ENCODE peak calls at places on chromosomes 1 and 21, in five cellular contexts. G, B, V, X and C are unnamed samples.

GRCh38 chr1:26468911-26469310 is 3.3 kb upstream of the HMGN2 start:
- DNase-seq in B (no peak), V (no peak), X (no peak), G (no peak), C (no peak)

GRCh38 chr1:21339402-21340229 is 49.4 kb upstream of the ECE1 start:
- DNase-seq in X (no peak), G (no peak), B (no peak), V (no peak), C (no peak)

GRCh38 chr21:37073417-37074194 is 552 bp downstream of the TTC3 start:
- DNase-seq in X (no peak), B (peak), G (peak), V (no peak), C (no peak)

GRCh38 chr1:243716901-243717300 is 133.1 kb downstream of the AKT3 start:
- DNase-seq in G (peak), X (no peak), V (no peak), B (no peak), C (no peak)

GRCh38 chr1:211210965-211211364 is 48.2 kb upstream of the RCOR3 start:
- DNase-seq in V (no peak), B (no peak), G (no peak), X (no peak), C (no peak)

GRCh38 chr1:166064324-166064926 is 102.4 kb downstream of the FAM78B start:
- DNase-seq in B (no peak), V (no peak), X (no peak), G (no peak), C (no peak)

GRCh38 chr1:36154335-36154734 is 1.6 kb upstream of the MAP7D1 start:
- DNase-seq in V (no peak), G (no peak), X (no peak), B (no peak), C (no peak)

GRCh38 chr1:9186976-9187375 is 47.6 kb upstream of the H6PD start:
- DNase-seq in G (no peak), V (no peak), B (no peak), X (no peak), C (no peak)

GRCh38 chr1:206579747-206580437 is 32.4 kb downstream of the EIF2D start:
- DNase-seq in V (no peak), G (peak), X (no peak), B (no peak), C (no peak)

GRCh38 chr1:31511848-31512615 is 64.3 kb upstream of the TINAGL1 start:
- DNase-seq in X (no peak), B (no peak), V (no peak), G (peak), C (no peak)

GRCh38 chr1:226826479-226827245 is 43.8 kb upstream of the PSEN2 start:
- DNase-seq in X (no peak), B (no peak), V (no peak), G (no peak), C (no peak)

GRCh38 chr1:226827458-226827857 is 43.0 kb upstream of the PSEN2 start:
- DNase-seq in G (no peak), X (no peak), V (no peak), B (no peak), C (peak)

GRCh38 chr1:226825037-226825745 is 45.2 kb upstream of the PSEN2 start:
- DNase-seq in V (no peak), B (no peak), G (no peak), X (no peak), C (no peak)

GRCh38 chr1:226823643-226824042 is 46.8 kb upstream of the PSEN2 start:
- DNase-seq in G (no peak), V (no peak), B (no peak), X (no peak), C (no peak)

DNA sequence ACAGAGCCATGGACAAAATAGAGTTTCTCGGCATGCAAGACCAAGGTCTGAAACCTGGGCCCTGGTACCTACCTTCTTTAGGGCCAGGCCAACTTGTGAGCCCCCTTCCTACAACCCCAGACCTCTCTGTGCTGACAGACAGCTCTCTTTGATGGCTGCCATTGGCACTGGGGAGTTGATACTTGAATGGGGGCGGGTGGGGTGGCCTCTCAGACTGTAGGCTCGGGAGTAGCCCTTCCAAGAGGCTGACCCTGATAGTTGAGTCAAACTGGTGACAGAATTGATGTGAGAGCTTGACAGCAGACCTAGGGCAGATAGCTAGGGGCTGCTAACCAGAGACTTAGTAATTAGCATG is 44.7 kb upstream of the PSEN2 start:
- DNase-seq in G (no peak), X (no peak), V (no peak), B (no peak), C (no peak)
- H3K18ac ChIP-seq in G (no peak), X (no peak), V (no peak), B (no peak), C (no peak)

GRCh38 chr21:27391990-27392389 is 425.1 kb upstream of the ADAMTS5 start:
- DNase-seq in G (no peak), V (no peak), B (no peak), X (no peak), C (no peak)
- H2AFZ ChIP-seq in G (no peak), V (no peak), B (no peak), X (no peak), C (no peak)

GRCh38 chr1:29822895-29823294 is 586.6 kb downstream of the PTPRU start:
- DNase-seq in V (no peak), G (no peak), X (no peak), B (no peak), C (no peak)
- H2BK12ac ChIP-seq in V (no peak), G (no peak), X (no peak), B (no peak), C (no peak)

DNA sequence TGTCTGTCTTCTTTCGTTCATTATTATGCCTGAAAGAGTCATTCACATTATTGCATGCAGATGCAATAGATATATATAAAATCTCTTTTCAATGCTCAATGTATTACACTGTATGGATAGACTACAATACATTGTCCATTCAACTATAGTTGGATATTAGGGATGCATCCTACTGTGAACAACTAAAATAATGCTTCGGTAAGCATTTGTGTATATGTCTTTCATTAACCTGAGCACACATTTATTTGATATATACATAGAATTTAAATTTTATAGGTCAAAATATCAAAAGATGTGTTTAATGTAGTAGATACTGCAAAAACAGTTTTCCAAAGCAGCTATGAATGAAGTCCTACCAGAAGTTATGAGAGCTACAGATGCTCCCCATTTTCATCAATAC is 8.9 kb downstream of the PLD5 start:
- DNase-seq in G (no peak), V (no peak), X (no peak), B (no peak), C (no peak)
- H3K18ac ChIP-seq in G (no peak), V (no peak), X (no peak), B (no peak), C (no peak)

GRCh38 chr1:112674440-112674985 is at the start of gene MOV10:
- DNase-seq in G (peak), B (peak), V (peak), X (peak), C (peak)

GRCh38 chr1:112675728-112676381 is 1.4 kb downstream of the MOV10 start:
- DNase-seq in G (no peak), X (no peak), V (no peak), B (peak), C (no peak)

GRCh38 chr1:112673589-112674439 is 645 bp upstream of the MOV10 start:
- DNase-seq in X (no peak), B (peak), V (no peak), G (peak), C (no peak)

GRCh38 chr1:112676543-112676942 is 2.1 kb downstream of the MOV10 start:
- DNase-seq in B (no peak), G (no peak), X (no peak), V (no peak), C (no peak)

DNA sequence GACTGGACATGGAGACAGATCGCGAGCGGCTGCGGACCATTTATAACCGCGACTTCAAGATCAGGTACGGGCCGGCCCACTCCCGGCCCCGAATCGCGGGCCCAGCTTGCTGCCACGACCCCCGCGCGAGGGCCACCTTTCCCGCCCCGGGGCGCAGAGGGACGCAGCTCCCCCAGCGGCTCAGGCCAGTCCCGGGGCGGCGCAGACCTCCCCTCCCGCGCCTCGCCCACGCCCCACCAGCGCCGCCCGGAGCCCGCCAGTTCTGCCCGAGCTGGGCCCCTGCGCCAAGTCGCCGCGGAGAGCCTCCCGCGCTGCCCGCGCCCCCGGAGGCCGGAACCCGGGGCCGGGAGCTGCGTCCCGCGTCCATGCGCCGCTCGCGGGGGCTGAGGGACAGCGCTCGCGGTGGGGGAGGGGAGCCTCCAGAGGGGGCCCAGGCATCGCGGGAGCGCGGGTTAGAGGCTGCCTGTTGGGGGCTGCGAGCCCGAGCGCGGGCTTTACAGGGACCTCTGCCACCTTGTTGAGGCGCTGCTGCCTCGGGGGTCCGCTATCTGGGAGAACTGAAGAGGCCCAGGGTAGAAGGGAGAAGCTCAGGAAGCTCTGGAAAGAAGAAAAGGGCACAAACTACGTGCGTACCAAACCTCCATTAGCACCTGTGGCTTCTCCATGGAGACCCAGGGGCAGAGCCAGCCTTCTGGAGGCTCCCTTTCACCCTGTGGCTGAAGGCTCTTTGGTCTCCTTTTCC is 698 bp downstream of the MOV10 start:
- DNase-seq in G (no peak), B (peak), V (peak), X (no peak), C (peak)
- H2AFZ ChIP-seq in G (peak), B (peak), V (peak), X (peak), C (peak)

GRCh38 chr1:119674835-119675289 is 26.8 kb upstream of the ZNF697 start:
- DNase-seq in G (peak), X (no peak), V (no peak), B (no peak), C (no peak)
- H2BK12ac ChIP-seq in G (no peak), X (no peak), V (no peak), B (no peak), C (no peak)

GRCh38 chr21:28795251-28795650 is 197.4 kb downstream of the LTN1 start:
- DNase-seq in X (no peak), B (no peak), V (no peak), G (peak), C (no peak)

GRCh38 chr21:28793043-28793442 is 199.6 kb downstream of the LTN1 start:
- DNase-seq in V (no peak), X (no peak), G (no peak), B (peak), C (no peak)

GRCh38 chr21:28791595-28792282 is 200.9 kb downstream of the LTN1 start:
- DNase-seq in G (no peak), X (no peak), V (no peak), B (no peak), C (no peak)

GRCh38 chr21:28790335-28790734 is 202.3 kb downstream of the LTN1 start:
- DNase-seq in B (no peak), X (no peak), G (no peak), V (no peak), C (no peak)

DNA sequence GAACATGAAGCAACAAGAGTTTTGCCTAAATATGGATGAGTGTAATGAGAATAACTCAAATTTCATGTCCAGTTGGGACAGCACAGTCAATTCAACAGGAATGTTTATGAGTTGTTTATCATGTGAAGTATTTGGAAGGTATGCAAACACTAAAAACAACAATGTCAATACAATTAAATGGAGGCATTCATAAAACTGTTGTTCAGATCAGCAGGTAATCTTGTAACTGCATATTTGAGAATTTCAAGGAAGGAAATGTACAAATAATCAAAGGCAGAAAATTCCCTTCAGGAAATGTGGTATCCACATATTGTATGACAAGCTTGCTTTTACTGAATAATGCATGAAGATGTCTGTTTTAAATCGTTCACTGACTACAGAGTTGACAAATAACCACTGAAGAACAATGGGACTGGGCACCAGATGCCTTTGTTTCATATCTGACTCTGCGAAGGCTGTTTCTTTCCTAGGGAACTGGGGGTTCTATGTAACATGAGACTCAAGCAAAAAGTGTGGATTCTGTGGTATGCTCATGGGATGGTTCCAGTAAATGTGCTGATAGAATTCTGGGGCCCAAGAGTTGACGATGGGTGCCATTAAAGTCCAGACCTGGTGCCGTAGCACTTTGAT is 198.2 kb downstream of the LTN1 start:
- DNase-seq in G (peak), B (no peak), X (no peak), V (no peak), C (no peak)
- H3K18ac ChIP-seq in G (no peak), B (no peak), X (no peak), V (no peak), C (no peak)

GRCh38 chr1:219347843-219348475 is 174.3 kb downstream of the LYPLAL1 start:
- DNase-seq in B (no peak), G (no peak), V (no peak), X (no peak), C (no peak)
- H2AFZ ChIP-seq in B (no peak), G (no peak), V (no peak), X (no peak), C (no peak)

DNA sequence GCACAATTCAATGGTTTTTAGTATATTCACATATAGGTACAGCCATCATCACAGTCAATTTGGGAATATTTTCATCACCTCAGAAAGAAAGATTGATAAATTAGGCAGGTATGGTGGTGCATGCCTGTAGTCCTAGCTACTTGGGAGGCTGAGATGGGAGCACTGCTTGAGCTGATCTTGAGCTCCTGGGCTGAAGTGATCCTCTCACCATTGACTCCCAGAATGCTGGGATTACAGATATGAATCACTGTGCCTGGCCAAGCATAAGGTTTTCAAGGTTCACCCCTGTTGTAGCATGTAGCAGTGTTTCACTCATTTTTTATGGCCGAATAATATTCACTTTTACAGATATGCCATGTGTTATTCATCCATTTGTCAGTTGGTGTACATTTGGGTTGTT is 44.7 kb upstream of the MTF2 start:
- DNase-seq in V (no peak), G (no peak), B (no peak), X (no peak), C (no peak)
- H2BK12ac ChIP-seq in V (no peak), G (no peak), B (no peak), X (no peak), C (no peak)